ENCODE peak calls at places on chromosomes 6 and 20, in nine cellular contexts. One of them, this sample, is unnamed.

GRCh38 chr6:22098623-22099022 is 198.2 kb downstream of the PRL start:
- DNase-seq in Karpas-422: no peak
- DNase-seq in CD4-positive, CD25-positive, alpha-beta regulatory T cell: no peak
- DNase-seq in IMR-90: peak; percentile 71
- DNase-seq in caudate nucleus: no peak
- DNase-seq in effector memory CD4-positive, alpha-beta T cell: no peak
- DNase-seq in PC-3: no peak
- DNase-seq in WERI-Rb-1: no peak
- DNase-seq in heart left ventricle: no peak
- DNase-seq in this sample: no peak

GRCh38 chr6:17059022-17059421 is 42.8 kb upstream of the STMND1 start:
- DNase-seq in Karpas-422: no peak
- DNase-seq in WERI-Rb-1: no peak
- DNase-seq in caudate nucleus: no peak
- DNase-seq in heart left ventricle: no peak
- DNase-seq in CD4-positive, CD25-positive, alpha-beta regulatory T cell: no peak
- DNase-seq in PC-3: no peak
- DNase-seq in effector memory CD4-positive, alpha-beta T cell: no peak
- DNase-seq in IMR-90: no peak
- DNase-seq in this sample: no peak

GRCh38 chr6:38436726-38437465 is 202.8 kb downstream of the BTBD9 start:
- DNase-seq in IMR-90: peak; percentile 84
- DNase-seq in heart left ventricle: no peak
- DNase-seq in caudate nucleus: no peak
- DNase-seq in effector memory CD4-positive, alpha-beta T cell: no peak
- DNase-seq in PC-3: peak; percentile 93
- DNase-seq in CD4-positive, CD25-positive, alpha-beta regulatory T cell: no peak
- DNase-seq in Karpas-422: no peak
- DNase-seq in WERI-Rb-1: no peak
- DNase-seq in this sample: no peak

GRCh38 chr6:148523551-148523950 is 180.9 kb downstream of the SASH1 start:
- DNase-seq in CD4-positive, CD25-positive, alpha-beta regulatory T cell: no peak
- DNase-seq in WERI-Rb-1: no peak
- DNase-seq in effector memory CD4-positive, alpha-beta T cell: no peak
- DNase-seq in Karpas-422: no peak
- DNase-seq in PC-3: no peak
- DNase-seq in IMR-90: peak; percentile 67
- DNase-seq in heart left ventricle: no peak
- DNase-seq in caudate nucleus: no peak
- DNase-seq in this sample: no peak

GRCh38 chr6:126134491-126134890 is 148.2 kb downstream of the TRMT11 start:
- DNase-seq in PC-3: no peak
- DNase-seq in WERI-Rb-1: no peak
- DNase-seq in IMR-90: no peak
- DNase-seq in caudate nucleus: no peak
- DNase-seq in Karpas-422: no peak
- DNase-seq in CD4-positive, CD25-positive, alpha-beta regulatory T cell: no peak
- DNase-seq in effector memory CD4-positive, alpha-beta T cell: no peak
- DNase-seq in heart left ventricle: no peak
- DNase-seq in this sample: no peak

GRCh38 chr6:102405860-102406259 is 1012.4 kb downstream of the GRIK2 start:
- DNase-seq in IMR-90: no peak
- DNase-seq in effector memory CD4-positive, alpha-beta T cell: no peak
- DNase-seq in PC-3: no peak
- DNase-seq in caudate nucleus: no peak
- DNase-seq in heart left ventricle: no peak
- DNase-seq in WERI-Rb-1: no peak
- DNase-seq in Karpas-422: no peak
- DNase-seq in CD4-positive, CD25-positive, alpha-beta regulatory T cell: no peak
- DNase-seq in this sample: no peak

GRCh38 chr20:64226686-64227576 is 28.6 kb upstream of the PCMTD2 start:
- DNase-seq in heart left ventricle: no peak
- DNase-seq in WERI-Rb-1: no peak
- DNase-seq in IMR-90: no peak
- DNase-seq in Karpas-422: no peak
- DNase-seq in effector memory CD4-positive, alpha-beta T cell: peak; percentile 23
- DNase-seq in CD4-positive, CD25-positive, alpha-beta regulatory T cell: no peak
- DNase-seq in caudate nucleus: no peak
- DNase-seq in PC-3: no peak
- DNase-seq in this sample: no peak

GRCh38 chr20:19213946-19214490 is 1.6 kb downstream of the SLC24A3 start:
- DNase-seq in PC-3: no peak
- DNase-seq in WERI-Rb-1: no peak
- DNase-seq in Karpas-422: peak; percentile 66
- DNase-seq in caudate nucleus: no peak
- DNase-seq in effector memory CD4-positive, alpha-beta T cell: no peak
- DNase-seq in IMR-90: no peak
- DNase-seq in heart left ventricle: no peak
- DNase-seq in CD4-positive, CD25-positive, alpha-beta regulatory T cell: no peak
- DNase-seq in this sample: no peak

GRCh38 chr20:25544760-25545159 is 40.6 kb downstream of the NINL start:
- DNase-seq in heart left ventricle: no peak
- DNase-seq in PC-3: no peak
- DNase-seq in effector memory CD4-positive, alpha-beta T cell: no peak
- DNase-seq in Karpas-422: peak; percentile 21
- DNase-seq in IMR-90: no peak
- DNase-seq in caudate nucleus: no peak
- DNase-seq in WERI-Rb-1: peak; percentile 72
- DNase-seq in CD4-positive, CD25-positive, alpha-beta regulatory T cell: no peak
- DNase-seq in this sample: no peak

GRCh38 chr6:80610821-80611220 is 504.4 kb downstream of the BCKDHB start:
- DNase-seq in Karpas-422: no peak
- DNase-seq in effector memory CD4-positive, alpha-beta T cell: no peak
- DNase-seq in IMR-90: peak; percentile 57
- DNase-seq in WERI-Rb-1: no peak
- DNase-seq in heart left ventricle: no peak
- DNase-seq in PC-3: peak; percentile 54
- DNase-seq in CD4-positive, CD25-positive, alpha-beta regulatory T cell: no peak
- DNase-seq in caudate nucleus: no peak
- DNase-seq in this sample: no peak

GRCh38 chr6:164807125-164807524 is 502.3 kb downstream of the C6orf118 start:
- DNase-seq in caudate nucleus: no peak
- DNase-seq in WERI-Rb-1: no peak
- DNase-seq in PC-3: no peak
- DNase-seq in Karpas-422: no peak
- DNase-seq in effector memory CD4-positive, alpha-beta T cell: no peak
- DNase-seq in IMR-90: no peak
- DNase-seq in heart left ventricle: no peak
- DNase-seq in CD4-positive, CD25-positive, alpha-beta regulatory T cell: no peak
- DNase-seq in this sample: no peak

GRCh38 chr20:57395111-57395959 is 4.1 kb downstream of the RBM38 start:
- DNase-seq in effector memory CD4-positive, alpha-beta T cell: no peak
- DNase-seq in WERI-Rb-1: no peak
- DNase-seq in heart left ventricle: peak; percentile 86
- DNase-seq in CD4-positive, CD25-positive, alpha-beta regulatory T cell: no peak
- DNase-seq in Karpas-422: no peak
- DNase-seq in PC-3: no peak
- DNase-seq in caudate nucleus: peak; percentile 91
- DNase-seq in IMR-90: peak; percentile 53
- DNase-seq in this sample: no peak

GRCh38 chr20:47274449-47275108 is 81.9 kb downstream of the ZMYND8 start:
- DNase-seq in heart left ventricle: no peak
- DNase-seq in IMR-90: peak; percentile 97
- DNase-seq in PC-3: peak; percentile 95
- DNase-seq in caudate nucleus: no peak
- DNase-seq in CD4-positive, CD25-positive, alpha-beta regulatory T cell: no peak
- DNase-seq in Karpas-422: no peak
- DNase-seq in effector memory CD4-positive, alpha-beta T cell: no peak
- DNase-seq in WERI-Rb-1: no peak
- DNase-seq in this sample: no peak

GRCh38 chr6:37242042-37242428 is 15.5 kb upstream of the TBC1D22B start:
- DNase-seq in effector memory CD4-positive, alpha-beta T cell: no peak
- DNase-seq in IMR-90: no peak
- DNase-seq in CD4-positive, CD25-positive, alpha-beta regulatory T cell: no peak
- DNase-seq in PC-3: no peak
- DNase-seq in Karpas-422: no peak
- DNase-seq in caudate nucleus: no peak
- DNase-seq in heart left ventricle: no peak
- DNase-seq in WERI-Rb-1: no peak
- DNase-seq in this sample: no peak
- H3K27ac ChIP-seq in effector memory CD4-positive, alpha-beta T cell: no peak overlapping the region
- H3K27ac ChIP-seq in IMR-90: peak overlapping the region; percentile 100
- H3K27ac ChIP-seq in CD4-positive, CD25-positive, alpha-beta regulatory T cell: no peak overlapping the region
- H3K27ac ChIP-seq in PC-3: peak overlapping the region; percentile 93
- H3K27ac ChIP-seq in Karpas-422: no peak overlapping the region
- H3K27ac ChIP-seq in caudate nucleus: no peak overlapping the region
- H3K27ac ChIP-seq in heart left ventricle: peak overlapping the region; percentile 90
- H3K27ac ChIP-seq in WERI-Rb-1: no peak overlapping the region
- H3K27ac ChIP-seq in this sample: peak overlapping the region; percentile 91

DNA sequence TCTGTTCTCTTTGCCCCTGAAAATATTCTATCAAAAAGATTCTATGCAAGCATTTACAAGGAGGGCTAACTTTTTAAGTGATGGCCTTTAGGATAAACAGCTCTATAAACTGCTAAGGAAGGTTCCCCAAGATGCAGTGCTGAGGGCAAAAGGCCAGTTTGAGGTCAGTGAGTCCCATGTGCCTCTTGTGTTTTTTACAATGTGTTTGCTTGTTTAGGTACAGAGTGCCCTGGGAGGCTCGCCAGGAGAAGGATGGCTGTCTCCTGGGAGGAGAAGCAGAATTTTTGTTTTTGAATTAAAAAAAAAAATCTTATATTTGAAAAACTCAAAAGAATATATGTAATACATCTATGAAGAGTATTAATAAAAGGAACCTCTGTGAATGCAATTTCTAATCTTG is 12.8 kb downstream of the MTCH1 start:
- DNase-seq in WERI-Rb-1: no peak
- DNase-seq in PC-3: no peak
- DNase-seq in caudate nucleus: no peak
- DNase-seq in IMR-90: no peak
- DNase-seq in heart left ventricle: no peak
- DNase-seq in Karpas-422: no peak
- DNase-seq in effector memory CD4-positive, alpha-beta T cell: no peak
- DNase-seq in CD4-positive, CD25-positive, alpha-beta regulatory T cell: no peak
- DNase-seq in this sample: no peak
- H3K27ac ChIP-seq in WERI-Rb-1: no peak overlapping the region
- H3K27ac ChIP-seq in PC-3: no peak overlapping the region
- H3K27ac ChIP-seq in caudate nucleus: no peak overlapping the region
- H3K27ac ChIP-seq in IMR-90: no peak overlapping the region
- H3K27ac ChIP-seq in heart left ventricle: peak overlapping the region; percentile 76
- H3K27ac ChIP-seq in Karpas-422: no peak overlapping the region
- H3K27ac ChIP-seq in effector memory CD4-positive, alpha-beta T cell: no peak overlapping the region
- H3K27ac ChIP-seq in CD4-positive, CD25-positive, alpha-beta regulatory T cell: no peak overlapping the region
- H3K27ac ChIP-seq in this sample: no peak overlapping the region

DNA sequence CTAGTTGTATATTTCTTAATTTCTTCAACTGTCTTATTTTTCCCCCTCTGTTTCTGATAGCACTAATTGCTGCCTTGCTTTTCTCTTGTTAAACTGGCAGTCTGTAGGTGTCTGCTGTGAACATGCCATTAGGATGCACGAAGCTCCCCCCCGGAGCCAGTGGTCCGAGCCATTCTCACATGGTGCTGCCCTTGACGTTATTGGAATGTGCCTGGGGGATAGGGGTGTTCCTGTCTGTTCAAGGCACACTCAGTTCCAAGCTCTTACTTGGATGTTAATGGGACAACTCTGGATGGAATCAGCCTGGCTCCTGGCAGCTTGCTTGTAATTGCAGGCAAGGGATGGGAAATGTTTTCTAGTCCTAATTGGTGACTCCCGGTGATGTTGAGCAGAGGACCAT is 68.4 kb downstream of the RREB1 start:
- DNase-seq in Karpas-422: no peak
- DNase-seq in caudate nucleus: no peak
- DNase-seq in WERI-Rb-1: no peak
- DNase-seq in heart left ventricle: no peak
- DNase-seq in IMR-90: no peak
- DNase-seq in CD4-positive, CD25-positive, alpha-beta regulatory T cell: no peak
- DNase-seq in PC-3: no peak
- DNase-seq in effector memory CD4-positive, alpha-beta T cell: no peak
- DNase-seq in this sample: no peak
- H3K27ac ChIP-seq in Karpas-422: no peak overlapping the region
- H3K27ac ChIP-seq in caudate nucleus: no peak overlapping the region
- H3K27ac ChIP-seq in WERI-Rb-1: no peak overlapping the region
- H3K27ac ChIP-seq in heart left ventricle: no peak overlapping the region
- H3K27ac ChIP-seq in IMR-90: no peak overlapping the region
- H3K27ac ChIP-seq in CD4-positive, CD25-positive, alpha-beta regulatory T cell: no peak overlapping the region
- H3K27ac ChIP-seq in PC-3: no peak overlapping the region
- H3K27ac ChIP-seq in effector memory CD4-positive, alpha-beta T cell: no peak overlapping the region
- H3K27ac ChIP-seq in this sample: no peak overlapping the region

DNA sequence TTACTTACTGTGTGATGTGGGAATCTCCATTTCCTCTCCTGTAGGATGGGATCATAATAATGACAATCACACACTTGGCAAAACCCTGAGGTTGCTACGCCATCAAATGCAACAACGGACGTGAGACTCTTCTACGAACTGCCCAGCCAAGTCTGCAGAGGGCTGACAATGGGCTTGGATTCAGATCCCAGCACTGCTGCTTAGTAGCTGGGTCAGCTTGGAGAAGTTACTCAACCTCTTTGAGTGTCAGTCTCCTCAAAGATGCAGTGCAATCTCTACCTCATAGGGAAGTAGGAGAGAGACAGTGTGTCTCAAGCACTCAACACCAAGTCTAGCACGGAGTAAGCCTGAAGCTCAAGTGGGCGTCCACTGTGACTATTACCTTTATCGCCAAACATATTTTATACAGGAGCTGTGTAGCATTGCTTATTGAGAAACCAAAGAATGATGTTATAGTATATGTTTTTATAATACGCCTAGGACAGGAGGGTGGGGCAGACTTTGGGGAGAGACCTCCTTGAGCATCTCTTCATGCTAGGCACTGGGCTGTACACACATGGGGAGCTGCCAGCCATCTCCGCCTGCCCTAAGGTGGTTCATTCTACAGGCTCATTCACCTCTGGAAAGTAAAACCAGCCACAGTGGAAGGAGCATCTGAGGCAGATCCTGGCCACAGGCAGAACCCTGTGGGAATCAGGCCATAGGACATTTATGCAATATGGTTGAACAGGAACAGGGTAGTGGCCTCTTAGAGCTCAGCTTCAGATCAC is 160.3 kb downstream of the MRPL14 start:
- DNase-seq in Karpas-422: no peak
- DNase-seq in IMR-90: no peak
- DNase-seq in CD4-positive, CD25-positive, alpha-beta regulatory T cell: no peak
- DNase-seq in caudate nucleus: no peak
- DNase-seq in heart left ventricle: no peak
- DNase-seq in effector memory CD4-positive, alpha-beta T cell: no peak
- DNase-seq in PC-3: no peak
- DNase-seq in WERI-Rb-1: peak; percentile 5
- DNase-seq in this sample: no peak
- H3K27ac ChIP-seq in Karpas-422: no peak overlapping the region
- H3K27ac ChIP-seq in IMR-90: no peak overlapping the region
- H3K27ac ChIP-seq in CD4-positive, CD25-positive, alpha-beta regulatory T cell: no peak overlapping the region
- H3K27ac ChIP-seq in caudate nucleus: peak overlapping the region; percentile 26
- H3K27ac ChIP-seq in heart left ventricle: no peak overlapping the region
- H3K27ac ChIP-seq in effector memory CD4-positive, alpha-beta T cell: no peak overlapping the region
- H3K27ac ChIP-seq in PC-3: no peak overlapping the region
- H3K27ac ChIP-seq in WERI-Rb-1: no peak overlapping the region
- H3K27ac ChIP-seq in this sample: no peak overlapping the region

DNA sequence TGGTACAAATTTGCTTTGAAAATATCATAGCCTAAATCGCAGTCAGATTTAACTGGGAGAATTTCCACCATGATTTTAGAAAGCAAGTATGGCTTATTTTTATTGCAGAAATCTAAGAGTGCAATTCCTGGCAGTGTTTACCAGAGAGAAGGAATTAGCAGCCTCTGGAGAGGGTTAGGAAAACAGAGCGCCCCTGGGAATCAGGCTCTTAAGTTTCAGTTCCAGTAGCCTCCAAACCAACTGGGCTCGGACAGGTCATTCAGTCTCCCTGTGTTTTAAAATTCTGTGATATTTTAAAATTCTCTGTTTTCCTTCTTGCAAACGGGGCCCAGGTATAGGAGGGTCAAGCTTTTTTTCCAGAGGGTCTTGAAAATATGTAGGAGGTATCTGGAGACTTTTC is 302.2 kb downstream of the TBC1D7 start:
- DNase-seq in IMR-90: no peak
- DNase-seq in CD4-positive, CD25-positive, alpha-beta regulatory T cell: no peak
- DNase-seq in heart left ventricle: no peak
- DNase-seq in WERI-Rb-1: no peak
- DNase-seq in caudate nucleus: no peak
- DNase-seq in PC-3: no peak
- DNase-seq in Karpas-422: no peak
- DNase-seq in effector memory CD4-positive, alpha-beta T cell: no peak
- DNase-seq in this sample: no peak
- H3K27ac ChIP-seq in IMR-90: no peak overlapping the region
- H3K27ac ChIP-seq in CD4-positive, CD25-positive, alpha-beta regulatory T cell: no peak overlapping the region
- H3K27ac ChIP-seq in heart left ventricle: peak overlapping the region; percentile 21
- H3K27ac ChIP-seq in WERI-Rb-1: peak overlapping the region; percentile 40
- H3K27ac ChIP-seq in caudate nucleus: peak overlapping the region; percentile 36
- H3K27ac ChIP-seq in PC-3: no peak overlapping the region
- H3K27ac ChIP-seq in Karpas-422: no peak overlapping the region
- H3K27ac ChIP-seq in effector memory CD4-positive, alpha-beta T cell: no peak overlapping the region
- H3K27ac ChIP-seq in this sample: peak overlapping the region; percentile 39

This sample was measured in lung.